ENCODE peak calls at places on chromosomes 11 and 22, in seven cellular contexts. Y is fibroblast of lung, I is stomach, M is left ventricle myocardium inferior, F is NT2/D1, H is heart left ventricle, L is IMR-90. J is an unnamed sample.
A peak's percentile ranks its signal among the peaks of the same experiment; 100 is the strongest.

GRCh38 chr11:74397531-74398243 is 546 bp downstream of the PGM2L1 start:
- DNase-seq in Y (no peak), I (peak; percentile 33), M (no peak), F (peak; percentile 18), H (no peak), L (peak; percentile 30), J (no peak)

GRCh38 chr11:130211781-130212401 is 52.3 kb downstream of the ST14 start:
- DNase-seq in Y (no peak), I (peak; percentile 20), M (no peak), F (no peak), H (no peak), L (no peak), J (no peak)

GRCh38 chr11:2538951-2539735 is 94.3 kb downstream of the KCNQ1 start:
- DNase-seq in Y (no peak), I (no peak), M (peak; percentile 12), F (no peak), H (peak; percentile 25), L (no peak), J (no peak)

GRCh38 chr11:45259607-45260006 is 26.5 kb downstream of the SYT13 start:
- DNase-seq in Y (no peak), I (peak; percentile 80), M (no peak), F (no peak), H (no peak), L (no peak), J (no peak)

GRCh38 chr22:17705565-17706450 is 67.3 kb downstream of the BCL2L13 start:
- DNase-seq in Y (no peak), I (no peak), M (no peak), F (no peak), H (no peak), L (peak; percentile 6), J (no peak)

GRCh38 chr11:96424693-96425092 is 34.9 kb downstream of the JRKL start:
- DNase-seq in Y (peak; percentile 24), I (no peak), M (no peak), F (no peak), H (no peak), L (peak; percentile 44), J (no peak)

GRCh38 chr11:72023335-72023734 is 24.6 kb downstream of the IL18BP start:
- DNase-seq in Y (no peak), I (no peak), M (no peak), F (no peak), H (no peak), L (no peak), J (no peak)

GRCh38 chr11:116707250-116707649 is 65.5 kb downstream of the BUD13 start:
- DNase-seq in Y (no peak), I (peak; percentile 58), M (no peak), F (no peak), H (no peak), L (no peak), J (no peak)

GRCh38 chr11:132186193-132186592 is 815.8 kb downstream of the NTM start:
- DNase-seq in Y (no peak), I (no peak), M (no peak), F (no peak), H (no peak), L (no peak), J (no peak)

GRCh38 chr11:28606930-28607329 is 498.7 kb downstream of the METTL15 start:
- DNase-seq in Y (no peak), I (no peak), M (no peak), F (no peak), H (no peak), L (no peak), J (no peak)

DNA sequence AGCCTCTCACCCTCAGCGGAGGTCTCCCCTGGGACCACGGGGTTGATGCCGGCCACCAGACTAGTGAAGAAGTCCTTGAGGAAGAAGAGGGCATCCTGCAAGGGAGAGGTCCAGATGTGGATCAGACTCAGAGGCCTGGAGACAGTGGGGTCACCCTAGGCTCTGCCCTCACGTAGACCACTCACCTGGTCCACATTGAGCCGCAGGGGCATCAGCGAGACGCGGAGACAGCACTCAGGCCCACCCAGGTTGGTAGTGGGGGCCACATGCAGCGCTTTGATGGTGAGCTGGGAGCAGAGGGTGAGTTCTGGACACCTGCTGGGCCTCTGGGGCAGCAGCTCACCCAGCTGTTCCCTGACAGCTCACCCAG is 18.9 kb downstream of the ATG2A start:
- DNase-seq in Y (no peak), I (no peak), M (no peak), F (no peak), H (no peak), L (no peak), J (no peak)
- H3K36me3 ChIP-seq in Y (peaks cover 18% of the 10 kb centered on the region), I (peaks cover 53% of the 10 kb centered on the region), M (peaks cover 73% of the 10 kb centered on the region), F (peaks cover 74% of the 10 kb centered on the region), H (peaks cover 84% of the 10 kb centered on the region), L (peaks cover 53% of the 10 kb centered on the region), J (no peaks in the 10 kb centered on the region)

GRCh38 chr22:49540571-49541450 is 286.9 kb downstream of the BRD1 start:
- DNase-seq in Y (no peak), I (no peak), M (no peak), F (no peak), H (no peak), L (no peak), J (no peak)

GRCh38 chr22:49536571-49537131 is 291.0 kb downstream of the BRD1 start:
- DNase-seq in Y (no peak), I (no peak), M (no peak), F (peak; percentile 71), H (no peak), L (no peak), J (no peak)

GRCh38 chr22:49535527-49536125 is 292.0 kb downstream of the BRD1 start:
- DNase-seq in Y (no peak), I (no peak), M (no peak), F (no peak), H (no peak), L (no peak), J (no peak)

GRCh38 chr22:49540084-49540483 is 287.6 kb downstream of the BRD1 start:
- DNase-seq in Y (no peak), I (no peak), M (no peak), F (no peak), H (no peak), L (no peak), J (no peak)

GRCh38 chr22:49538006-49538405 is 289.7 kb downstream of the BRD1 start:
- DNase-seq in Y (no peak), I (no peak), M (no peak), F (no peak), H (no peak), L (no peak), J (no peak)
- H3K9me3 ChIP-seq in Y (no peaks in the 10 kb centered on the region), I (no peaks in the 10 kb centered on the region), M (no peaks in the 10 kb centered on the region), F (no peaks in the 10 kb centered on the region), H (no peaks in the 10 kb centered on the region), L (peaks cover 52% of the 10 kb centered on the region), J (no peaks in the 10 kb centered on the region)

GRCh38 chr11:117837791-117838190 is 13.2 kb upstream of the FXYD2 start:
- DNase-seq in Y (no peak), I (no peak), M (peak; percentile 12), F (no peak), H (peak; percentile 13), L (no peak), J (no peak)

GRCh38 chr11:117837070-117837776 is 12.7 kb upstream of the FXYD2 start:
- DNase-seq in Y (no peak), I (peak; percentile 20), M (no peak), F (no peak), H (peak; percentile 15), L (no peak), J (no peak)

GRCh38 chr11:117840881-117841581 is 16.5 kb upstream of the FXYD2 start:
- DNase-seq in Y (no peak), I (peak; percentile 16), M (peak; percentile 3), F (no peak), H (peak; percentile 7), L (no peak), J (no peak)

GRCh38 chr11:117839936-117840813 is 15.6 kb upstream of the FXYD2 start:
- DNase-seq in Y (no peak), I (peak; percentile 10), M (peak; percentile 5), F (no peak), H (peak; percentile 18), L (no peak), J (no peak)

GRCh38 chr11:117839234-117839882 is 14.8 kb upstream of the FXYD2 start:
- DNase-seq in Y (no peak), I (peak; percentile 13), M (no peak), F (no peak), H (peak; percentile 4), L (no peak), J (no peak)
- H3K36me3 ChIP-seq in Y (no peaks in the 10 kb centered on the region), I (peaks cover 4% of the 10 kb centered on the region), M (peaks cover 43% of the 10 kb centered on the region), F (no peaks in the 10 kb centered on the region), H (no peaks in the 10 kb centered on the region), L (no peaks in the 10 kb centered on the region), J (no peaks in the 10 kb centered on the region)

GRCh38 chr11:1126491-1126926 is 31.2 kb upstream of the MUC5AC start:
- DNase-seq in Y (no peak), I (peak; percentile 20), M (no peak), F (no peak), H (peak; percentile 13), L (no peak), J (no peak)

GRCh38 chr11:1128333-1129142 is 29.2 kb upstream of the MUC5AC start:
- DNase-seq in Y (no peak), I (peak; percentile 46), M (no peak), F (no peak), H (no peak), L (no peak), J (no peak)

GRCh38 chr11:1127664-1128162 is 30.0 kb upstream of the MUC5AC start:
- DNase-seq in Y (no peak), I (no peak), M (no peak), F (no peak), H (peak; percentile 16), L (no peak), J (no peak)

GRCh38 chr11:1125803-1126202 is 31.9 kb upstream of the MUC5AC start:
- DNase-seq in Y (no peak), I (peak; percentile 11), M (no peak), F (no peak), H (no peak), L (no peak), J (no peak)

GRCh38 chr11:1126935-1127663 is 30.7 kb upstream of the MUC5AC start:
- DNase-seq in Y (no peak), I (peak; percentile 24), M (no peak), F (no peak), H (peak; percentile 23), L (no peak), J (no peak)
- H3K9me3 ChIP-seq in Y (no peaks in the 10 kb centered on the region), I (no peaks in the 10 kb centered on the region), M (no peaks in the 10 kb centered on the region), F (no peaks in the 10 kb centered on the region), H (no peaks in the 10 kb centered on the region), L (peaks cover 4% of the 10 kb centered on the region), J (no peaks in the 10 kb centered on the region)

DNA sequence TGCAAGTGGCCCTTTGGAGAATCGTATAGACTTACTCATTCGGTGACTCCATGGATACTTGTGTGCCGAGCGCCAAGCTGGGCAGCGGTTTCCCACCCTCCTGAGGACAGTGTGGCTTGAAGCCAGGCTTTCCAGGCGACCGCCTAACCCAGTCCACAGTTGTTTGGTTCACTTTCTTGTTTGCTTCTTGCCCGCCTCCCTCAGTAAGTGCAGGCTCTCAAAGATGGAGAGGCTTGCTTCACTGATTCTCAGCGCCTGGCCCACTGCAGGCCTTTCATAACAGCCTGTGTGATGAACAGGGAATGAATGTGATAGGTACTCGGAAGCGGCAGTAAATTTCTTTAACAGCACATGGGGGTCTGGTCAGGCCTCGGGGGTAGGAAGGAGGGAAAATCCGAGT is 11.2 kb upstream of the MDK start:
- DNase-seq in Y (no peak), I (no peak), M (no peak), F (no peak), H (no peak), L (no peak), J (no peak)
- H3K36me3 ChIP-seq in Y (peaks cover 10% of the 10 kb centered on the region), I (peaks cover 50% of the 10 kb centered on the region), M (peaks cover 80% of the 10 kb centered on the region), F (peaks cover 75% of the 10 kb centered on the region), H (peaks cover 91% of the 10 kb centered on the region), L (peaks cover 30% of the 10 kb centered on the region), J (peaks cover 7% of the 10 kb centered on the region)

GRCh38 chr11:134173296-134173695 is 50.5 kb downstream of the NCAPD3 start:
- DNase-seq in Y (no peak), I (no peak), M (no peak), F (no peak), H (no peak), L (no peak), J (no peak)
- H3K9me3 ChIP-seq in Y (no peaks in the 10 kb centered on the region), I (no peaks in the 10 kb centered on the region), M (no peaks in the 10 kb centered on the region), F (peaks cover 67% of the 10 kb centered on the region), H (no peaks in the 10 kb centered on the region), L (no peaks in the 10 kb centered on the region), J (no peaks in the 10 kb centered on the region)